ENCODE peak calls at places on chromosomes 7 and 10, in four cellular contexts. F is esophagus squamous epithelium, U is vagina, L is SJSA1. P is an unnamed sample. For H3K9me3, the result is how much of the 10 kb centered on the place peaks cover.

GRCh38 chr10:20195076-20195475 is 378.8 kb downstream of the PLXDC2 start:
- DNase-seq in L (no peak), U (no peak), F (no peak), P (no peak)

GRCh38 chr7:151632750-151633515 is 113.2 kb upstream of the RHEB start:
- DNase-seq in U (no peak), L (no peak), F (peak), P (peak)

GRCh38 chr7:118737935-118738334 is 513.4 kb downstream of the ANKRD7 start:
- DNase-seq in U (no peak), F (no peak), L (no peak), P (no peak)

GRCh38 chr10:31594331-31594880 is 275.4 kb downstream of the ZEB1 start:
- DNase-seq in U (no peak), F (no peak), L (no peak), P (no peak)

GRCh38 chr10:96470108-96470743 is 43.5 kb downstream of the TLL2 start:
- DNase-seq in F (no peak), L (no peak), U (no peak), P (no peak)

GRCh38 chr10:97117372-97117771 is 68.4 kb downstream of the SLIT1 start:
- DNase-seq in F (no peak), L (no peak), U (no peak), P (no peak)

GRCh38 chr10:35027567-35027966 is 62.6 kb downstream of the CUL2 start:
- DNase-seq in F (no peak), U (no peak), L (no peak), P (no peak)

GRCh38 chr7:131355917-131356777 is 28.5 kb downstream of the MKLN1 start:
- DNase-seq in L (no peak), F (no peak), U (no peak), P (no peak)

GRCh38 chr7:142997590-142997989 is 29.3 kb downstream of the OR9A2 start:
- DNase-seq in U (no peak), F (no peak), L (no peak), P (no peak)

GRCh38 chr7:70317356-70317755 is 719.1 kb downstream of the AUTS2 start:
- DNase-seq in F (no peak), L (no peak), U (no peak), P (no peak)

GRCh38 chr10:30691601-30692015 is 62.1 kb upstream of the LYZL2 start:
- DNase-seq in F (no peak), L (no peak), U (no peak), P (no peak)

GRCh38 chr7:137898839-137899681 is 52.3 kb upstream of the DGKI start:
- DNase-seq in U (no peak), F (no peak), L (peak), P (peak)

GRCh38 chr10:35208536-35208935 is 81.9 kb downstream of the CREM start:
- DNase-seq in U (no peak), L (no peak), F (no peak), P (no peak)

GRCh38 chr10:132550366-132551092 is 12.9 kb downstream of the INPP5A start:
- DNase-seq in F (no peak), U (no peak), L (no peak), P (no peak)

GRCh38 chr10:118423800-118424479 is 81.8 kb upstream of the FAM204A start:
- DNase-seq in F (no peak), U (no peak), L (peak), P (peak)

GRCh38 chr7:139936760-139937310 is 107.8 kb downstream of the TBXAS1 start:
- DNase-seq in L (no peak), F (no peak), U (no peak), P (no peak)

GRCh38 chr7:1418505-1419309 is 40.6 kb downstream of the MICALL2 start:
- DNase-seq in L (no peak), U (no peak), F (no peak), P (no peak)

GRCh38 chr10:76583711-76584161 is 1053.9 kb downstream of the KCNMA1 start:
- DNase-seq in L (peak), U (no peak), F (no peak), P (no peak)

GRCh38 chr10:71241114-71241898 is 28.9 kb downstream of the UNC5B start:
- DNase-seq in U (no peak), F (no peak), L (no peak), P (no peak)

GRCh38 chr10:100501423-100501822 is 18.2 kb downstream of the SEC31B start:
- DNase-seq in F (no peak), U (no peak), L (no peak), P (no peak)

GRCh38 chr10:117830832-117831231 is 215.9 kb downstream of the RAB11FIP2 start:
- DNase-seq in L (no peak), U (no peak), F (no peak), P (no peak)

GRCh38 chr10:122225324-122225723 is 45.8 kb upstream of the BTBD16 start:
- DNase-seq in F (no peak), L (no peak), U (no peak), P (no peak)

GRCh38 chr7:14836571-14837189 is 65.9 kb downstream of the DGKB start:
- DNase-seq in L (no peak), F (no peak), U (no peak), P (peak)

GRCh38 chr10:132306951-132307751 is 599 bp downstream of the STK32C start:
- DNase-seq in U (no peak), L (no peak), F (no peak), P (peak)

GRCh38 chr10:111506266-111507034 is 429.6 kb downstream of the ADRA2A start:
- DNase-seq in L (no peak), U (no peak), F (no peak), P (no peak)
- H3K4me3 ChIP-seq in L (no peak), U (no peak), F (no peak), P (no peak)

GRCh38 chr7:157845203-157845810 is 508.5 kb downstream of the DNAJB6 start:
- DNase-seq in L (no peak), U (no peak), F (no peak), P (no peak)

GRCh38 chr7:157846281-157846680 is 509.5 kb downstream of the DNAJB6 start:
- DNase-seq in U (no peak), L (no peak), F (no peak), P (no peak)

GRCh38 chr7:157843336-157844140 is 506.7 kb downstream of the DNAJB6 start:
- DNase-seq in L (no peak), U (no peak), F (no peak), P (no peak)

GRCh38 chr7:157844141-157844540 is 507.3 kb downstream of the DNAJB6 start:
- DNase-seq in U (no peak), L (no peak), F (no peak), P (no peak)

GRCh38 chr7:157844611-157845010 is 507.8 kb downstream of the DNAJB6 start:
- DNase-seq in U (no peak), L (no peak), F (no peak), P (no peak)
- H3K9me3 ChIP-seq in U (under half), L (under half), F (under half), P (under half)

GRCh38 chr10:22911889-22912762 is 15.7 kb upstream of the ARMC3 start:
- DNase-seq in F (no peak), L (no peak), U (no peak), P (peak)
- H3K4me3 ChIP-seq in F (no peak), L (no peak), U (no peak), P (no peak)

GRCh38 chr7:87870471-87870870 is 5.7 kb downstream of the SLC25A40 start:
- DNase-seq in U (no peak), F (no peak), L (no peak), P (no peak)
- H3K9me3 ChIP-seq in U (under half), F (under half), L (under half), P (under half)

GRCh38 chr10:32687546-32687945 is 241.6 kb downstream of the CCDC7 start:
- DNase-seq in U (no peak), L (no peak), F (no peak), P (no peak)
- H3K4me3 ChIP-seq in U (no peak), L (no peak), F (no peak), P (no peak)

DNA sequence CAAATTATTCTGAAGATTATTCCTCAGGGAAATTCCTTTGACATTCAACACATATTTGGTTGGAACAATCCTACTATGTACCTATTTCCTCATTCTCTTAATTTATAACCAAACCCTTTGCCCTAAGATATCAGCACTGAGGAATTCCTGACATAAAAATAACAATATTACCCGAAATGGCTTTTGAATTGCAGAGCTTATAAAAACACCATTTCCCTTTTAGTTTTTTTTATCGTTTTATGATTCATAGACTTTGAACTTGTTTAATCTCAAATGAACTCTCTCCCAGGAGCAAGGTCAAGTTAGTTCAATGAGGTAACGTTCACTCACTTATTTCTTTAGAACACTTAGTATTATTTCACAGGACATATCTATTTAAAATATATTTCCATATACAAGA is 7.8 kb upstream of the ABCB1 start:
- DNase-seq in L (no peak), U (no peak), F (no peak), P (no peak)
- H3K9me3 ChIP-seq in L (under half), U (under half), F (under half), P (under half)

P was measured in pancreas.